ENCODE peak calls at places on chromosomes 12 and 14, in ten cellular contexts. One of them, this sample, is unnamed.

GRCh38 chr12:92096346-92097136 is 49.1 kb downstream of the BTG1 start:
- DNase-seq in neural crest cell: no peak
- DNase-seq in RKO: no peak
- DNase-seq in IMR-90: peak
- DNase-seq in left ventricle myocardium inferior: no peak
- DNase-seq in HT-29: no peak
- DNase-seq in fibroblast of the conjunctiva: no peak
- DNase-seq in naive thymus-derived CD4-positive, alpha-beta T cell: no peak
- DNase-seq in suprapubic skin: no peak
- DNase-seq in activated CD4-positive, alpha-beta T cell treated with anti-CD3 and anti-CD28 coated beads, Interleukin-2, amount 50 U/mL, for 24 hours: peak
- DNase-seq in this sample: no peak

GRCh38 chr14:98923596-98923995 is 348.4 kb downstream of the BCL11B start:
- DNase-seq in IMR-90: no peak
- DNase-seq in activated CD4-positive, alpha-beta T cell treated with anti-CD3 and anti-CD28 coated beads, Interleukin-2, amount 50 U/mL, for 24 hours: no peak
- DNase-seq in left ventricle myocardium inferior: no peak
- DNase-seq in HT-29: no peak
- DNase-seq in fibroblast of the conjunctiva: no peak
- DNase-seq in suprapubic skin: no peak
- DNase-seq in neural crest cell: no peak
- DNase-seq in naive thymus-derived CD4-positive, alpha-beta T cell: no peak
- DNase-seq in RKO: no peak
- DNase-seq in this sample: no peak

GRCh38 chr12:43945983-43946382 is 110.1 kb downstream of the TMEM117 start:
- DNase-seq in activated CD4-positive, alpha-beta T cell treated with anti-CD3 and anti-CD28 coated beads, Interleukin-2, amount 50 U/mL, for 24 hours: no peak
- DNase-seq in HT-29: no peak
- DNase-seq in fibroblast of the conjunctiva: no peak
- DNase-seq in naive thymus-derived CD4-positive, alpha-beta T cell: no peak
- DNase-seq in RKO: no peak
- DNase-seq in suprapubic skin: no peak
- DNase-seq in left ventricle myocardium inferior: no peak
- DNase-seq in neural crest cell: no peak
- DNase-seq in IMR-90: peak
- DNase-seq in this sample: no peak

GRCh38 chr12:94143444-94143843 is 4.9 kb upstream of the PLXNC1 start:
- DNase-seq in suprapubic skin: no peak
- DNase-seq in RKO: no peak
- DNase-seq in left ventricle myocardium inferior: no peak
- DNase-seq in activated CD4-positive, alpha-beta T cell treated with anti-CD3 and anti-CD28 coated beads, Interleukin-2, amount 50 U/mL, for 24 hours: no peak
- DNase-seq in IMR-90: no peak
- DNase-seq in HT-29: no peak
- DNase-seq in fibroblast of the conjunctiva: no peak
- DNase-seq in naive thymus-derived CD4-positive, alpha-beta T cell: no peak
- DNase-seq in neural crest cell: no peak
- DNase-seq in this sample: no peak

GRCh38 chr14:105527381-105528196 is 1.2 kb downstream of the TMEM121 start:
- DNase-seq in HT-29: no peak
- DNase-seq in activated CD4-positive, alpha-beta T cell treated with anti-CD3 and anti-CD28 coated beads, Interleukin-2, amount 50 U/mL, for 24 hours: no peak
- DNase-seq in left ventricle myocardium inferior: no peak
- DNase-seq in suprapubic skin: no peak
- DNase-seq in neural crest cell: no peak
- DNase-seq in IMR-90: no peak
- DNase-seq in fibroblast of the conjunctiva: no peak
- DNase-seq in RKO: no peak
- DNase-seq in naive thymus-derived CD4-positive, alpha-beta T cell: no peak
- DNase-seq in this sample: no peak

GRCh38 chr14:52852810-52853521 is 61.6 kb upstream of the GNPNAT1 start:
- DNase-seq in activated CD4-positive, alpha-beta T cell treated with anti-CD3 and anti-CD28 coated beads, Interleukin-2, amount 50 U/mL, for 24 hours: no peak
- DNase-seq in fibroblast of the conjunctiva: no peak
- DNase-seq in IMR-90: peak
- DNase-seq in naive thymus-derived CD4-positive, alpha-beta T cell: no peak
- DNase-seq in left ventricle myocardium inferior: no peak
- DNase-seq in neural crest cell: no peak
- DNase-seq in HT-29: no peak
- DNase-seq in RKO: no peak
- DNase-seq in suprapubic skin: no peak
- DNase-seq in this sample: no peak

GRCh38 chr14:55366271-55366670 is 45.4 kb downstream of the ATG14 start:
- DNase-seq in neural crest cell: no peak
- DNase-seq in fibroblast of the conjunctiva: peak
- DNase-seq in suprapubic skin: no peak
- DNase-seq in RKO: no peak
- DNase-seq in IMR-90: peak
- DNase-seq in naive thymus-derived CD4-positive, alpha-beta T cell: no peak
- DNase-seq in HT-29: no peak
- DNase-seq in activated CD4-positive, alpha-beta T cell treated with anti-CD3 and anti-CD28 coated beads, Interleukin-2, amount 50 U/mL, for 24 hours: no peak
- DNase-seq in left ventricle myocardium inferior: no peak
- DNase-seq in this sample: no peak

GRCh38 chr12:76299536-76300296 is 48.5 kb downstream of the BBS10 start:
- DNase-seq in RKO: no peak
- DNase-seq in HT-29: no peak
- DNase-seq in suprapubic skin: no peak
- DNase-seq in neural crest cell: no peak
- DNase-seq in fibroblast of the conjunctiva: no peak
- DNase-seq in activated CD4-positive, alpha-beta T cell treated with anti-CD3 and anti-CD28 coated beads, Interleukin-2, amount 50 U/mL, for 24 hours: no peak
- DNase-seq in naive thymus-derived CD4-positive, alpha-beta T cell: no peak
- DNase-seq in left ventricle myocardium inferior: no peak
- DNase-seq in IMR-90: no peak
- DNase-seq in this sample: no peak

GRCh38 chr14:45990252-45990651 is 661.3 kb downstream of the RPL10L start:
- DNase-seq in RKO: peak
- DNase-seq in fibroblast of the conjunctiva: no peak
- DNase-seq in neural crest cell: no peak
- DNase-seq in suprapubic skin: no peak
- DNase-seq in HT-29: peak
- DNase-seq in IMR-90: no peak
- DNase-seq in left ventricle myocardium inferior: no peak
- DNase-seq in activated CD4-positive, alpha-beta T cell treated with anti-CD3 and anti-CD28 coated beads, Interleukin-2, amount 50 U/mL, for 24 hours: no peak
- DNase-seq in naive thymus-derived CD4-positive, alpha-beta T cell: no peak
- DNase-seq in this sample: no peak

GRCh38 chr12:108214486-108214885 is 85.4 kb downstream of the WSCD2 start:
- DNase-seq in suprapubic skin: no peak
- DNase-seq in left ventricle myocardium inferior: peak
- DNase-seq in fibroblast of the conjunctiva: no peak
- DNase-seq in naive thymus-derived CD4-positive, alpha-beta T cell: no peak
- DNase-seq in IMR-90: peak
- DNase-seq in HT-29: peak
- DNase-seq in activated CD4-positive, alpha-beta T cell treated with anti-CD3 and anti-CD28 coated beads, Interleukin-2, amount 50 U/mL, for 24 hours: no peak
- DNase-seq in neural crest cell: peak
- DNase-seq in RKO: peak
- DNase-seq in this sample: peak

GRCh38 chr12:56286044-56286830 is 13.9 kb downstream of the CS start:
- DNase-seq in suprapubic skin: no peak
- DNase-seq in RKO: no peak
- DNase-seq in HT-29: no peak
- DNase-seq in left ventricle myocardium inferior: no peak
- DNase-seq in neural crest cell: no peak
- DNase-seq in activated CD4-positive, alpha-beta T cell treated with anti-CD3 and anti-CD28 coated beads, Interleukin-2, amount 50 U/mL, for 24 hours: no peak
- DNase-seq in fibroblast of the conjunctiva: no peak
- DNase-seq in naive thymus-derived CD4-positive, alpha-beta T cell: no peak
- DNase-seq in IMR-90: no peak
- DNase-seq in this sample: no peak

GRCh38 chr12:32437095-32437515 is 37.7 kb downstream of the FGD4 start:
- DNase-seq in HT-29: no peak
- DNase-seq in neural crest cell: no peak
- DNase-seq in suprapubic skin: no peak
- DNase-seq in naive thymus-derived CD4-positive, alpha-beta T cell: no peak
- DNase-seq in fibroblast of the conjunctiva: peak
- DNase-seq in RKO: peak
- DNase-seq in IMR-90: peak
- DNase-seq in activated CD4-positive, alpha-beta T cell treated with anti-CD3 and anti-CD28 coated beads, Interleukin-2, amount 50 U/mL, for 24 hours: no peak
- DNase-seq in left ventricle myocardium inferior: no peak
- DNase-seq in this sample: no peak

GRCh38 chr12:122449317-122449716 is 26.8 kb upstream of the CLIP1 start:
- DNase-seq in RKO: peak
- DNase-seq in left ventricle myocardium inferior: no peak
- DNase-seq in fibroblast of the conjunctiva: peak
- DNase-seq in HT-29: peak
- DNase-seq in neural crest cell: no peak
- DNase-seq in naive thymus-derived CD4-positive, alpha-beta T cell: no peak
- DNase-seq in suprapubic skin: no peak
- DNase-seq in activated CD4-positive, alpha-beta T cell treated with anti-CD3 and anti-CD28 coated beads, Interleukin-2, amount 50 U/mL, for 24 hours: no peak
- DNase-seq in IMR-90: peak
- DNase-seq in this sample: peak

GRCh38 chr14:69079188-69079742 is 73.7 kb downstream of the DCAF5 start:
- DNase-seq in activated CD4-positive, alpha-beta T cell treated with anti-CD3 and anti-CD28 coated beads, Interleukin-2, amount 50 U/mL, for 24 hours: no peak
- DNase-seq in IMR-90: peak
- DNase-seq in fibroblast of the conjunctiva: no peak
- DNase-seq in neural crest cell: no peak
- DNase-seq in suprapubic skin: no peak
- DNase-seq in HT-29: peak
- DNase-seq in naive thymus-derived CD4-positive, alpha-beta T cell: no peak
- DNase-seq in left ventricle myocardium inferior: no peak
- DNase-seq in RKO: no peak
- DNase-seq in this sample: no peak

GRCh38 chr12:131929530-131930456 is 717 bp downstream of the PUS1 start:
- DNase-seq in RKO: peak
- DNase-seq in IMR-90: peak
- DNase-seq in naive thymus-derived CD4-positive, alpha-beta T cell: no peak
- DNase-seq in suprapubic skin: no peak
- DNase-seq in neural crest cell: peak
- DNase-seq in left ventricle myocardium inferior: no peak
- DNase-seq in activated CD4-positive, alpha-beta T cell treated with anti-CD3 and anti-CD28 coated beads, Interleukin-2, amount 50 U/mL, for 24 hours: peak
- DNase-seq in fibroblast of the conjunctiva: no peak
- DNase-seq in HT-29: peak
- DNase-seq in this sample: no peak

GRCh38 chr14:60642790-60643397 is 6.4 kb downstream of the SIX1 start:
- DNase-seq in HT-29: no peak
- DNase-seq in left ventricle myocardium inferior: no peak
- DNase-seq in fibroblast of the conjunctiva: no peak
- DNase-seq in activated CD4-positive, alpha-beta T cell treated with anti-CD3 and anti-CD28 coated beads, Interleukin-2, amount 50 U/mL, for 24 hours: no peak
- DNase-seq in IMR-90: no peak
- DNase-seq in suprapubic skin: no peak
- DNase-seq in RKO: no peak
- DNase-seq in neural crest cell: no peak
- DNase-seq in naive thymus-derived CD4-positive, alpha-beta T cell: no peak
- DNase-seq in this sample: no peak

GRCh38 chr14:70748422-70748821 is 60.9 kb downstream of the MAP3K9 start:
- DNase-seq in HT-29: no peak
- DNase-seq in left ventricle myocardium inferior: no peak
- DNase-seq in RKO: no peak
- DNase-seq in suprapubic skin: no peak
- DNase-seq in activated CD4-positive, alpha-beta T cell treated with anti-CD3 and anti-CD28 coated beads, Interleukin-2, amount 50 U/mL, for 24 hours: no peak
- DNase-seq in IMR-90: no peak
- DNase-seq in naive thymus-derived CD4-positive, alpha-beta T cell: no peak
- DNase-seq in neural crest cell: no peak
- DNase-seq in fibroblast of the conjunctiva: no peak
- DNase-seq in this sample: no peak

GRCh38 chr14:104536942-104537612 is 42.5 kb upstream of the C14orf180 start:
- DNase-seq in suprapubic skin: no peak
- DNase-seq in IMR-90: peak
- DNase-seq in fibroblast of the conjunctiva: peak
- DNase-seq in activated CD4-positive, alpha-beta T cell treated with anti-CD3 and anti-CD28 coated beads, Interleukin-2, amount 50 U/mL, for 24 hours: no peak
- DNase-seq in naive thymus-derived CD4-positive, alpha-beta T cell: no peak
- DNase-seq in left ventricle myocardium inferior: no peak
- DNase-seq in RKO: no peak
- DNase-seq in neural crest cell: no peak
- DNase-seq in HT-29: no peak
- DNase-seq in this sample: no peak

GRCh38 chr12:110668480-110669192 is 20.3 kb downstream of the HVCN1 start:
- DNase-seq in IMR-90: no peak
- DNase-seq in activated CD4-positive, alpha-beta T cell treated with anti-CD3 and anti-CD28 coated beads, Interleukin-2, amount 50 U/mL, for 24 hours: no peak
- DNase-seq in naive thymus-derived CD4-positive, alpha-beta T cell: no peak
- DNase-seq in RKO: no peak
- DNase-seq in suprapubic skin: no peak
- DNase-seq in HT-29: no peak
- DNase-seq in neural crest cell: no peak
- DNase-seq in left ventricle myocardium inferior: no peak
- DNase-seq in fibroblast of the conjunctiva: no peak
- DNase-seq in this sample: no peak

GRCh38 chr12:6758511-6758910 is 5.6 kb upstream of the MLF2 start:
- DNase-seq in naive thymus-derived CD4-positive, alpha-beta T cell: no peak
- DNase-seq in IMR-90: no peak
- DNase-seq in neural crest cell: no peak
- DNase-seq in activated CD4-positive, alpha-beta T cell treated with anti-CD3 and anti-CD28 coated beads, Interleukin-2, amount 50 U/mL, for 24 hours: no peak
- DNase-seq in left ventricle myocardium inferior: no peak
- DNase-seq in suprapubic skin: no peak
- DNase-seq in HT-29: no peak
- DNase-seq in fibroblast of the conjunctiva: no peak
- DNase-seq in RKO: no peak
- DNase-seq in this sample: no peak

GRCh38 chr14:69666698-69667211 is 55.4 kb downstream of the SUSD6 start:
- DNase-seq in IMR-90: peak
- DNase-seq in fibroblast of the conjunctiva: no peak
- DNase-seq in activated CD4-positive, alpha-beta T cell treated with anti-CD3 and anti-CD28 coated beads, Interleukin-2, amount 50 U/mL, for 24 hours: no peak
- DNase-seq in neural crest cell: no peak
- DNase-seq in left ventricle myocardium inferior: no peak
- DNase-seq in RKO: no peak
- DNase-seq in naive thymus-derived CD4-positive, alpha-beta T cell: no peak
- DNase-seq in HT-29: no peak
- DNase-seq in suprapubic skin: no peak
- DNase-seq in this sample: no peak

GRCh38 chr12:80721326-80721725 is 4.6 kb downstream of the MYF5 start:
- DNase-seq in naive thymus-derived CD4-positive, alpha-beta T cell: no peak
- DNase-seq in RKO: no peak
- DNase-seq in fibroblast of the conjunctiva: no peak
- DNase-seq in HT-29: no peak
- DNase-seq in suprapubic skin: no peak
- DNase-seq in neural crest cell: no peak
- DNase-seq in left ventricle myocardium inferior: no peak
- DNase-seq in IMR-90: no peak
- DNase-seq in activated CD4-positive, alpha-beta T cell treated with anti-CD3 and anti-CD28 coated beads, Interleukin-2, amount 50 U/mL, for 24 hours: no peak
- DNase-seq in this sample: peak

GRCh38 chr14:102192840-102193502 is 53.3 kb downstream of the WDR20 start:
- DNase-seq in RKO: no peak
- DNase-seq in left ventricle myocardium inferior: no peak
- DNase-seq in neural crest cell: no peak
- DNase-seq in suprapubic skin: no peak
- DNase-seq in HT-29: no peak
- DNase-seq in IMR-90: no peak
- DNase-seq in naive thymus-derived CD4-positive, alpha-beta T cell: no peak
- DNase-seq in fibroblast of the conjunctiva: no peak
- DNase-seq in activated CD4-positive, alpha-beta T cell treated with anti-CD3 and anti-CD28 coated beads, Interleukin-2, amount 50 U/mL, for 24 hours: no peak
- DNase-seq in this sample: no peak

GRCh38 chr14:103073876-103074698 is 9.9 kb upstream of the LBHD2 start:
- DNase-seq in IMR-90: no peak
- DNase-seq in suprapubic skin: no peak
- DNase-seq in RKO: no peak
- DNase-seq in left ventricle myocardium inferior: peak
- DNase-seq in activated CD4-positive, alpha-beta T cell treated with anti-CD3 and anti-CD28 coated beads, Interleukin-2, amount 50 U/mL, for 24 hours: no peak
- DNase-seq in fibroblast of the conjunctiva: no peak
- DNase-seq in naive thymus-derived CD4-positive, alpha-beta T cell: no peak
- DNase-seq in HT-29: peak
- DNase-seq in neural crest cell: no peak
- DNase-seq in this sample: no peak

GRCh38 chr12:7017870-7018349 is 366 bp downstream of the LPCAT3 start:
- DNase-seq in activated CD4-positive, alpha-beta T cell treated with anti-CD3 and anti-CD28 coated beads, Interleukin-2, amount 50 U/mL, for 24 hours: no peak
- DNase-seq in IMR-90: peak
- DNase-seq in RKO: peak
- DNase-seq in neural crest cell: no peak
- DNase-seq in suprapubic skin: no peak
- DNase-seq in naive thymus-derived CD4-positive, alpha-beta T cell: no peak
- DNase-seq in HT-29: peak
- DNase-seq in fibroblast of the conjunctiva: no peak
- DNase-seq in left ventricle myocardium inferior: no peak
- DNase-seq in this sample: no peak

GRCh38 chr12:989751-990278 is 1.2 kb upstream of the ERC1 start:
- DNase-seq in IMR-90: peak
- DNase-seq in neural crest cell: no peak
- DNase-seq in suprapubic skin: no peak
- DNase-seq in fibroblast of the conjunctiva: peak
- DNase-seq in HT-29: peak
- DNase-seq in naive thymus-derived CD4-positive, alpha-beta T cell: no peak
- DNase-seq in activated CD4-positive, alpha-beta T cell treated with anti-CD3 and anti-CD28 coated beads, Interleukin-2, amount 50 U/mL, for 24 hours: no peak
- DNase-seq in RKO: peak
- DNase-seq in left ventricle myocardium inferior: no peak
- DNase-seq in this sample: peak

This sample was measured in MV-4-11.